ENCODE peak calls at places on chromosomes 3 and 15, in nine cellular contexts. One of them, this sample, is unnamed.

GRCh38 chr3:72229952-72230351 is 445.0 kb upstream of the PROK2 start:
- DNase-seq in kidney epithelial cell: no peak
- DNase-seq in OCI-LY7: no peak
- DNase-seq in lung: no peak
- DNase-seq in A549: no peak
- DNase-seq in PC-9: no peak
- DNase-seq in Panc1: no peak
- DNase-seq in GM20000: no peak
- DNase-seq in pancreas: no peak
- DNase-seq in this sample: no peak

GRCh38 chr15:41276821-41277220 is 45.8 kb downstream of the CHP1 start:
- DNase-seq in lung: no peak
- DNase-seq in Panc1: no peak
- DNase-seq in PC-9: peak
- DNase-seq in pancreas: no peak
- DNase-seq in GM20000: no peak
- DNase-seq in OCI-LY7: no peak
- DNase-seq in A549: no peak
- DNase-seq in kidney epithelial cell: no peak
- DNase-seq in this sample: no peak

GRCh38 chr3:12613250-12613649 is 50.7 kb downstream of the RAF1 start:
- DNase-seq in GM20000: no peak
- DNase-seq in OCI-LY7: no peak
- DNase-seq in pancreas: no peak
- DNase-seq in Panc1: no peak
- DNase-seq in PC-9: no peak
- DNase-seq in A549: no peak
- DNase-seq in kidney epithelial cell: no peak
- DNase-seq in lung: no peak
- DNase-seq in this sample: no peak

GRCh38 chr3:149688122-149688757 is 30.4 kb upstream of the WWTR1 start:
- DNase-seq in A549: no peak
- DNase-seq in PC-9: peak
- DNase-seq in OCI-LY7: no peak
- DNase-seq in GM20000: no peak
- DNase-seq in Panc1: no peak
- DNase-seq in pancreas: no peak
- DNase-seq in kidney epithelial cell: no peak
- DNase-seq in lung: no peak
- DNase-seq in this sample: no peak

GRCh38 chr15:90558182-90558581 is 28.5 kb downstream of the CRTC3 start:
- DNase-seq in Panc1: no peak
- DNase-seq in lung: no peak
- DNase-seq in A549: no peak
- DNase-seq in kidney epithelial cell: no peak
- DNase-seq in pancreas: no peak
- DNase-seq in PC-9: no peak
- DNase-seq in GM20000: no peak
- DNase-seq in OCI-LY7: no peak
- DNase-seq in this sample: no peak

GRCh38 chr3:155153242-155154186 is 73.4 kb downstream of the MME start:
- DNase-seq in pancreas: no peak
- DNase-seq in A549: no peak
- DNase-seq in lung: no peak
- DNase-seq in kidney epithelial cell: no peak
- DNase-seq in GM20000: no peak
- DNase-seq in Panc1: no peak
- DNase-seq in PC-9: no peak
- DNase-seq in OCI-LY7: no peak
- DNase-seq in this sample: no peak

GRCh38 chr3:72659609-72660008 is 188.6 kb downstream of the SHQ1 start:
- DNase-seq in lung: no peak
- DNase-seq in OCI-LY7: no peak
- DNase-seq in GM20000: no peak
- DNase-seq in kidney epithelial cell: no peak
- DNase-seq in PC-9: no peak
- DNase-seq in A549: no peak
- DNase-seq in pancreas: peak
- DNase-seq in Panc1: no peak
- DNase-seq in this sample: no peak

GRCh38 chr15:66496951-66497501 is 536 bp downstream of the SNAPC5 start:
- DNase-seq in kidney epithelial cell: no peak
- DNase-seq in pancreas: no peak
- DNase-seq in A549: no peak
- DNase-seq in lung: no peak
- DNase-seq in Panc1: no peak
- DNase-seq in GM20000: no peak
- DNase-seq in OCI-LY7: peak
- DNase-seq in PC-9: no peak
- DNase-seq in this sample: no peak

GRCh38 chr15:90902656-90902995 is 476 bp upstream of the MAN2A2 start:
- DNase-seq in lung: no peak
- DNase-seq in PC-9: no peak
- DNase-seq in GM20000: no peak
- DNase-seq in Panc1: no peak
- DNase-seq in A549: no peak
- DNase-seq in kidney epithelial cell: no peak
- DNase-seq in pancreas: no peak
- DNase-seq in OCI-LY7: no peak
- DNase-seq in this sample: no peak

GRCh38 chr15:94252906-94253305 is 21.5 kb downstream of the MCTP2 start:
- DNase-seq in PC-9: no peak
- DNase-seq in pancreas: no peak
- DNase-seq in Panc1: no peak
- DNase-seq in A549: no peak
- DNase-seq in kidney epithelial cell: no peak
- DNase-seq in OCI-LY7: no peak
- DNase-seq in lung: no peak
- DNase-seq in GM20000: no peak
- DNase-seq in this sample: no peak

GRCh38 chr3:193730498-193730897 is 137.5 kb downstream of the OPA1 start:
- DNase-seq in pancreas: no peak
- DNase-seq in Panc1: no peak
- DNase-seq in lung: no peak
- DNase-seq in kidney epithelial cell: no peak
- DNase-seq in A549: no peak
- DNase-seq in GM20000: no peak
- DNase-seq in PC-9: no peak
- DNase-seq in OCI-LY7: no peak
- DNase-seq in this sample: no peak

GRCh38 chr3:164351126-164351525 is 727.2 kb downstream of the SI start:
- DNase-seq in A549: no peak
- DNase-seq in Panc1: no peak
- DNase-seq in kidney epithelial cell: no peak
- DNase-seq in OCI-LY7: no peak
- DNase-seq in pancreas: no peak
- DNase-seq in lung: no peak
- DNase-seq in GM20000: no peak
- DNase-seq in PC-9: no peak
- DNase-seq in this sample: no peak

GRCh38 chr15:38714309-38715072 is 149.9 kb upstream of the RASGRP1 start:
- DNase-seq in kidney epithelial cell: peak
- DNase-seq in Panc1: no peak
- DNase-seq in PC-9: no peak
- DNase-seq in GM20000: no peak
- DNase-seq in lung: no peak
- DNase-seq in pancreas: no peak
- DNase-seq in OCI-LY7: no peak
- DNase-seq in A549: no peak
- DNase-seq in this sample: no peak

GRCh38 chr3:171458857-171459129 is 1.4 kb downstream of the TNIK start:
- DNase-seq in GM20000: no peak
- DNase-seq in PC-9: no peak
- DNase-seq in pancreas: no peak
- DNase-seq in kidney epithelial cell: no peak
- DNase-seq in Panc1: no peak
- DNase-seq in OCI-LY7: no peak
- DNase-seq in A549: no peak
- DNase-seq in lung: no peak
- DNase-seq in this sample: no peak

GRCh38 chr3:42262525-42262924 is 3.5 kb downstream of the CCK start:
- DNase-seq in PC-9: peak
- DNase-seq in GM20000: no peak
- DNase-seq in OCI-LY7: no peak
- DNase-seq in lung: no peak
- DNase-seq in A549: peak
- DNase-seq in Panc1: no peak
- DNase-seq in kidney epithelial cell: no peak
- DNase-seq in pancreas: no peak
- DNase-seq in this sample: no peak

GRCh38 chr3:15294914-15295313 is 37.5 kb downstream of the SH3BP5 start:
- DNase-seq in lung: no peak
- DNase-seq in kidney epithelial cell: no peak
- DNase-seq in GM20000: no peak
- DNase-seq in OCI-LY7: no peak
- DNase-seq in PC-9: no peak
- DNase-seq in Panc1: no peak
- DNase-seq in pancreas: no peak
- DNase-seq in A549: no peak
- DNase-seq in this sample: no peak

GRCh38 chr3:15295506-15295905 is 36.9 kb downstream of the SH3BP5 start:
- DNase-seq in kidney epithelial cell: no peak
- DNase-seq in pancreas: no peak
- DNase-seq in PC-9: no peak
- DNase-seq in lung: no peak
- DNase-seq in OCI-LY7: no peak
- DNase-seq in Panc1: no peak
- DNase-seq in GM20000: no peak
- DNase-seq in A549: no peak
- DNase-seq in this sample: no peak

GRCh38 chr3:15290731-15291130 is 41.7 kb downstream of the SH3BP5 start:
- DNase-seq in GM20000: no peak
- DNase-seq in A549: no peak
- DNase-seq in OCI-LY7: no peak
- DNase-seq in pancreas: no peak
- DNase-seq in Panc1: no peak
- DNase-seq in lung: no peak
- DNase-seq in PC-9: no peak
- DNase-seq in kidney epithelial cell: no peak
- DNase-seq in this sample: no peak

GRCh38 chr3:15291589-15292541 is 40.5 kb downstream of the SH3BP5 start:
- DNase-seq in OCI-LY7: peak
- DNase-seq in PC-9: no peak
- DNase-seq in Panc1: no peak
- DNase-seq in pancreas: no peak
- DNase-seq in lung: no peak
- DNase-seq in GM20000: peak
- DNase-seq in A549: no peak
- DNase-seq in kidney epithelial cell: no peak
- DNase-seq in this sample: peak

GRCh38 chr3:15292765-15293522 is 39.4 kb downstream of the SH3BP5 start:
- DNase-seq in pancreas: no peak
- DNase-seq in GM20000: no peak
- DNase-seq in PC-9: peak
- DNase-seq in OCI-LY7: no peak
- DNase-seq in Panc1: no peak
- DNase-seq in kidney epithelial cell: no peak
- DNase-seq in lung: no peak
- DNase-seq in A549: no peak
- DNase-seq in this sample: no peak
- TF ChIP-seq CTCF in pancreas: no peak
- TF ChIP-seq CTCF in GM20000: no peak
- TF ChIP-seq CTCF in PC-9: no peak
- TF ChIP-seq CTCF in OCI-LY7: no peak
- TF ChIP-seq CTCF in Panc1: no peak
- TF ChIP-seq CTCF in kidney epithelial cell: no peak
- TF ChIP-seq CTCF in lung: no peak
- TF ChIP-seq CTCF in A549: no peak
- TF ChIP-seq CTCF in this sample: no peak

GRCh38 chr3:62884041-62884870 is 9.0 kb upstream of the CADPS start:
- DNase-seq in A549: no peak
- DNase-seq in kidney epithelial cell: no peak
- DNase-seq in PC-9: no peak
- DNase-seq in OCI-LY7: no peak
- DNase-seq in lung: no peak
- DNase-seq in Panc1: no peak
- DNase-seq in GM20000: no peak
- DNase-seq in pancreas: no peak
- DNase-seq in this sample: no peak
- TF ChIP-seq CTCF in A549: no peak
- TF ChIP-seq CTCF in kidney epithelial cell: no peak
- TF ChIP-seq CTCF in PC-9: no peak
- TF ChIP-seq CTCF in OCI-LY7: no peak
- TF ChIP-seq CTCF in lung: no peak
- TF ChIP-seq CTCF in Panc1: no peak
- TF ChIP-seq CTCF in GM20000: no peak
- TF ChIP-seq CTCF in pancreas: no peak
- TF ChIP-seq CTCF in this sample: no peak

GRCh38 chr3:24494616-24495333 is at the start of gene THRB:
- DNase-seq in lung: peak
- DNase-seq in pancreas: peak
- DNase-seq in Panc1: no peak
- DNase-seq in GM20000: peak
- DNase-seq in OCI-LY7: no peak
- DNase-seq in A549: peak
- DNase-seq in PC-9: peak
- DNase-seq in kidney epithelial cell: no peak
- DNase-seq in this sample: peak
- TF ChIP-seq CTCF in lung: no peak
- TF ChIP-seq CTCF in pancreas: no peak
- TF ChIP-seq CTCF in Panc1: peak
- TF ChIP-seq CTCF in GM20000: no peak
- TF ChIP-seq CTCF in OCI-LY7: no peak
- TF ChIP-seq CTCF in A549: peak
- TF ChIP-seq CTCF in PC-9: peak
- TF ChIP-seq CTCF in kidney epithelial cell: no peak
- TF ChIP-seq CTCF in this sample: no peak

GRCh38 chr3:189340680-189341460 is 169.1 kb downstream of the TPRG1 start:
- DNase-seq in GM20000: no peak
- DNase-seq in pancreas: no peak
- DNase-seq in lung: no peak
- DNase-seq in PC-9: peak
- DNase-seq in kidney epithelial cell: no peak
- DNase-seq in OCI-LY7: peak
- DNase-seq in Panc1: no peak
- DNase-seq in A549: no peak
- DNase-seq in this sample: no peak
- TF ChIP-seq CTCF in GM20000: no peak
- TF ChIP-seq CTCF in pancreas: no peak
- TF ChIP-seq CTCF in lung: no peak
- TF ChIP-seq CTCF in PC-9: no peak
- TF ChIP-seq CTCF in kidney epithelial cell: peak
- TF ChIP-seq CTCF in OCI-LY7: peak
- TF ChIP-seq CTCF in Panc1: peak
- TF ChIP-seq CTCF in A549: no peak
- TF ChIP-seq CTCF in this sample: peak

GRCh38 chr3:134161817-134162396 is 88.8 kb downstream of the RYK start:
- DNase-seq in lung: no peak
- DNase-seq in Panc1: no peak
- DNase-seq in OCI-LY7: no peak
- DNase-seq in kidney epithelial cell: no peak
- DNase-seq in PC-9: no peak
- DNase-seq in GM20000: no peak
- DNase-seq in pancreas: no peak
- DNase-seq in A549: no peak
- DNase-seq in this sample: no peak
- TF ChIP-seq CTCF in lung: no peak
- TF ChIP-seq CTCF in Panc1: no peak
- TF ChIP-seq CTCF in OCI-LY7: no peak
- TF ChIP-seq CTCF in kidney epithelial cell: no peak
- TF ChIP-seq CTCF in PC-9: no peak
- TF ChIP-seq CTCF in GM20000: no peak
- TF ChIP-seq CTCF in pancreas: no peak
- TF ChIP-seq CTCF in A549: no peak
- TF ChIP-seq CTCF in this sample: no peak

This sample was measured in GM13977.